ENCODE peak calls at places on chromosomes 16 and 17, in four cellular contexts. One of them, this sample, is unnamed. For H3K36me3, the result is how much of the 10 kb centered on the place peaks cover.

GRCh38 chr17:33225509-33225908 is 67.6 kb downstream of the ASIC2 start:
- DNase-seq in GM12878: no peak
- DNase-seq in GM23338: no peak
- DNase-seq in stomach: peak
- DNase-seq in this sample: no peak

GRCh38 chr17:51850206-51850605 is 308.3 kb downstream of the CA10 start:
- DNase-seq in GM23338: peak
- DNase-seq in GM12878: no peak
- DNase-seq in stomach: no peak
- DNase-seq in this sample: no peak

GRCh38 chr17:59825533-59826316 is 67.0 kb downstream of the TUBD1 start:
- DNase-seq in GM23338: no peak
- DNase-seq in GM12878: no peak
- DNase-seq in stomach: no peak
- DNase-seq in this sample: no peak

GRCh38 chr16:46949216-46949892 is 24.1 kb downstream of the DNAJA2 start:
- DNase-seq in stomach: peak
- DNase-seq in GM12878: no peak
- DNase-seq in GM23338: no peak
- DNase-seq in this sample: no peak

GRCh38 chr16:20865420-20866126 is 34.6 kb downstream of the DCUN1D3 start:
- DNase-seq in stomach: no peak
- DNase-seq in GM23338: no peak
- DNase-seq in GM12878: peak
- DNase-seq in this sample: no peak

GRCh38 chr17:77740481-77740880 is 218.0 kb upstream of the TNRC6C start:
- DNase-seq in GM12878: no peak
- DNase-seq in GM23338: no peak
- DNase-seq in stomach: no peak
- DNase-seq in this sample: peak

GRCh38 chr16:88941933-88942909 is 34.8 kb downstream of the CBFA2T3 start:
- DNase-seq in stomach: peak
- DNase-seq in GM12878: no peak
- DNase-seq in GM23338: peak
- DNase-seq in this sample: peak

GRCh38 chr17:45342871-45343526 is 26.2 kb upstream of the MAP3K14 start:
- DNase-seq in GM23338: no peak
- DNase-seq in GM12878: no peak
- DNase-seq in stomach: no peak
- DNase-seq in this sample: no peak

GRCh38 chr16:50722960-50723359 is 18.9 kb upstream of the CYLD start:
- DNase-seq in stomach: no peak
- DNase-seq in GM12878: no peak
- DNase-seq in GM23338: no peak
- DNase-seq in this sample: no peak

GRCh38 chr17:3027786-3028532 is 35.4 kb downstream of the OR1D5 start:
- DNase-seq in stomach: peak
- DNase-seq in GM12878: no peak
- DNase-seq in GM23338: no peak
- DNase-seq in this sample: no peak

GRCh38 chr16:53091508-53092211 is 36.9 kb downstream of the CHD9 start:
- DNase-seq in stomach: peak
- DNase-seq in GM12878: peak
- DNase-seq in GM23338: peak
- DNase-seq in this sample: peak

GRCh38 chr17:77893144-77894044 is 65.1 kb upstream of the TNRC6C start:
- DNase-seq in stomach: no peak
- DNase-seq in GM23338: no peak
- DNase-seq in GM12878: no peak
- DNase-seq in this sample: no peak

GRCh38 chr16:70294385-70295029 is 4.5 kb upstream of the DDX19B start:
- DNase-seq in stomach: no peak
- DNase-seq in GM23338: peak
- DNase-seq in GM12878: no peak
- DNase-seq in this sample: no peak

GRCh38 chr16:27463741-27464662 is 62.0 kb downstream of the IL21R start:
- DNase-seq in GM12878: no peak
- DNase-seq in stomach: no peak
- DNase-seq in GM23338: no peak
- DNase-seq in this sample: no peak

GRCh38 chr16:638836-639235 is 2.7 kb upstream of the METTL26 start:
- DNase-seq in stomach: no peak
- DNase-seq in GM12878: no peak
- DNase-seq in GM23338: no peak
- DNase-seq in this sample: peak

GRCh38 chr16:643050-643368 is 1.4 kb downstream of the MCRIP2 start:
- DNase-seq in GM23338: no peak
- DNase-seq in GM12878: no peak
- DNase-seq in stomach: no peak
- DNase-seq in this sample: no peak

GRCh38 chr16:642189-643049 is 791 bp downstream of the MCRIP2 start:
- DNase-seq in GM23338: peak
- DNase-seq in GM12878: no peak
- DNase-seq in stomach: peak
- DNase-seq in this sample: peak

GRCh38 chr16:640614-641013 is 1.0 kb upstream of the MCRIP2 start:
- DNase-seq in stomach: no peak
- DNase-seq in GM12878: no peak
- DNase-seq in GM23338: no peak
- DNase-seq in this sample: no peak

GRCh38 chr16:641326-642188 is at the start of gene MCRIP2:
- DNase-seq in stomach: peak
- DNase-seq in GM23338: peak
- DNase-seq in GM12878: peak
- DNase-seq in this sample: peak
- TF ChIP-seq POLR2AphosphoS5 in stomach: peak
- TF ChIP-seq POLR2AphosphoS5 in GM23338: peak
- TF ChIP-seq POLR2AphosphoS5 in GM12878: no peak
- TF ChIP-seq POLR2AphosphoS5 in this sample: peak

DNA sequence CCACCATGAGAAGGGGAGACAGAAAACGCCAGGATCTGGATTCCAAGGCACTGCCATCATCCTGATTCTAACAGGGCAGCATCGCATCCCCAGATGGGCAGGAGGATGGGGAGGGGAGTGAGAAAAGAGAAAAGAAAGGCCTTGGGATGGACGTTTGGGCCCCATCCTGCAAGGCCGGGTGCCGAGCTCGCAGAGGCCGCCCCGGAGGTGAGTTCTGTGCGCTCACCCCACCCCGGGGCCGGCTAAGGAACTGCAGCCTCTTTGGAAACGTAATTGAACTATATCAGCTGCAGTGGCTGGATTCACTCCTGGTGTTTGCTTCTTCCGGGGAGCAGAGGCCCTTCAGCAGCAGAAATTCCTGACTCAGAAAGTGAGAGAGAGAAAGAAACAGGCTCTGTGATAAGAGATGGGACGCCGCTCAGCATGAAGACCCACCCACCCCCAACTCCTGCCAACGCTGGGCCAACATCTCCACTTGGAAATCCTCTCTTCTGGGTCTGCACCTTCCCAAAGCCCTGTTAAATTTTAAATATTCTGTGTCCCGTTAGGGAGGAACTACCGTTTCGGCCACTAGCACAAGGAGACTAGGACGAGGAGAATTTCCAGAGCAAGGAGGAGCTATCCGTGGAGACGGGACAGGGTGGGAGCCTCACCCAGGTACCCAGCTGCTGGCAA is 8.5 kb upstream of the SSTR2 start:
- DNase-seq in GM12878: no peak
- DNase-seq in GM23338: peak
- DNase-seq in stomach: peak
- DNase-seq in this sample: peak
- TF ChIP-seq CTCF in GM12878: peak
- TF ChIP-seq CTCF in GM23338: peak
- TF ChIP-seq CTCF in stomach: peak
- TF ChIP-seq CTCF in this sample: peak

GRCh38 chr17:4167786-4168185 is 24.8 kb downstream of the CYB5D2 start:
- DNase-seq in GM23338: no peak
- DNase-seq in stomach: no peak
- DNase-seq in GM12878: no peak
- DNase-seq in this sample: no peak
- H3K36me3 ChIP-seq in GM23338: under half
- H3K36me3 ChIP-seq in stomach: half or more
- H3K36me3 ChIP-seq in GM12878: under half
- H3K36me3 ChIP-seq in this sample: half or more

DNA sequence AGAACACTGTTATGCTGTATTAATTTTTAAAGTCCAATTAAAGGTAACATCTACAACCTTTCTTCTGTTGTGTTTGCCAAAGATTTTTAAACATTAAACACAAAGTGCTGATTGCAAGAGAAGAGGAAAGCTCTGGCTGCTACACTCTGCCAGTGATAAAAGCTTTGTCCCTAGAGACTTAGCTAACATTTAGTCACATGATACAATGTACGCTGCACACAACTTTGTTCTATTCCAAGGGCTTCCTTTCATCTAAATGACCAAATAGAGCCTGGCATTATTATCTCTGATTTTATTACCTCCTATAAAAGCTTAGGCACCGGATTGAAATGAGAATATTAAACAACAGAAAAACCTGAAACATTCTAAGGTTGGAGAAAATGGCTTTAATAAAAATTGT is 388.7 kb upstream of the PMFBP1 start:
- DNase-seq in GM23338: no peak
- DNase-seq in GM12878: no peak
- DNase-seq in stomach: no peak
- DNase-seq in this sample: no peak
- TF ChIP-seq POLR2AphosphoS5 in GM23338: no peak
- TF ChIP-seq POLR2AphosphoS5 in GM12878: no peak
- TF ChIP-seq POLR2AphosphoS5 in stomach: no peak
- TF ChIP-seq POLR2AphosphoS5 in this sample: no peak